ENCODE peak calls at places on chromosomes 16 and 17, in nine cellular contexts. V is stimulated activated CD8-positive, alpha-beta memory T cell treated with anti-CD3 and anti-CD28 coated beads, Interleukin-7, amount 100 ng/mL, for 1 hour; F is neural progenitor cell; Y is EH; S is globus pallidus; J is WTC11; Q is mesothelial cell of epicardium; I is ascending aorta; T is HEK293T. X is an unnamed sample.

GRCh38 chr16:3748307-3748706 is 31.0 kb upstream of the TRAP1 start:
- DNase-seq in V (no peak), F (no peak), Y (peak; percentile 5), S (no peak), J (no peak), Q (no peak), I (peak; percentile 57), T (no peak), X (no peak)

GRCh38 chr16:22971346-22971924 is 157.5 kb downstream of the HS3ST2 start:
- DNase-seq in V (no peak), F (no peak), Y (no peak), S (no peak), J (no peak), Q (no peak), I (no peak), T (no peak), X (no peak)

GRCh38 chr16:2930236-2930635 is 18.5 kb downstream of the FLYWCH1 start:
- DNase-seq in V (no peak), F (no peak), Y (no peak), S (no peak), J (no peak), Q (no peak), I (no peak), T (no peak), X (no peak)

GRCh38 chr16:87721622-87722565 is 43.9 kb downstream of the KLHDC4 start:
- DNase-seq in V (no peak), F (no peak), Y (no peak), S (no peak), J (no peak), Q (no peak), I (no peak), T (no peak), X (no peak)

GRCh38 chr17:59372138-59372751 is 40.8 kb downstream of the YPEL2 start:
- DNase-seq in V (no peak), F (no peak), Y (peak; percentile 86), S (peak; percentile 78), J (no peak), Q (no peak), I (peak; percentile 89), T (no peak), X (peak; percentile 37)

GRCh38 chr16:85306071-85306792 is 194.0 kb upstream of the CIBAR2 start:
- DNase-seq in V (peak; percentile 49), F (peak; percentile 54), Y (peak; percentile 88), S (peak; percentile 60), J (no peak), Q (no peak), I (peak; percentile 96), T (no peak), X (peak; percentile 93)

GRCh38 chr17:7673239-7673638 is 14.1 kb downstream of the TP53 start:
- DNase-seq in V (no peak), F (peak; percentile 34), Y (no peak), S (no peak), J (peak; percentile 78), Q (no peak), I (no peak), T (peak; percentile 26), X (no peak)

GRCh38 chr17:29331330-29331729 is 37.4 kb upstream of the NUFIP2 start:
- DNase-seq in V (no peak), F (no peak), Y (no peak), S (no peak), J (no peak), Q (no peak), I (no peak), T (no peak), X (no peak)

GRCh38 chr17:73746314-73747073 is 102.2 kb upstream of the SDK2 start:
- DNase-seq in V (no peak), F (no peak), Y (no peak), S (no peak), J (no peak), Q (no peak), I (no peak), T (no peak), X (no peak)

GRCh38 chr16:49521706-49522325 is 148.2 kb downstream of the C16orf78 start:
- DNase-seq in V (no peak), F (no peak), Y (no peak), S (no peak), J (no peak), Q (no peak), I (no peak), T (no peak), X (no peak)

GRCh38 chr16:21611546-21612384 is 12.4 kb downstream of the METTL9 start:
- DNase-seq in V (no peak), F (peak; percentile 59), Y (no peak), S (no peak), J (no peak), Q (no peak), I (no peak), T (no peak), X (no peak)

GRCh38 chr16:54687043-54687655 is 243.5 kb upstream of the IRX5 start:
- DNase-seq in V (no peak), F (no peak), Y (no peak), S (no peak), J (no peak), Q (no peak), I (no peak), T (no peak), X (no peak)

GRCh38 chr17:41632482-41633105 is 8.2 kb upstream of the KRT17 start:
- DNase-seq in V (no peak), F (no peak), Y (no peak), S (no peak), J (no peak), Q (no peak), I (no peak), T (no peak), X (no peak)

GRCh38 chr17:78121801-78122220 is 6.7 kb downstream of the TMC6 start:
- DNase-seq in V (no peak), F (no peak), Y (no peak), S (no peak), J (no peak), Q (no peak), I (no peak), T (no peak), X (no peak)

GRCh38 chr16:4697867-4698291 is 4.5 kb downstream of the NUDT16L1 start:
- DNase-seq in V (no peak), F (no peak), Y (no peak), S (no peak), J (no peak), Q (no peak), I (no peak), T (no peak), X (no peak)

X was measured in breast epithelium.